ENCODE peak calls at places on chromosomes 16 and 17, in four cellular contexts. O is neural progenitor cell, N is prostate gland, Q is IMR-90. K is an unnamed sample.
A peak's percentile ranks its signal among the peaks of the same experiment; 100 is the strongest.

GRCh38 chr17:80408872-80409271 is 6.1 kb upstream of the ENDOV start:
- DNase-seq in O (no peak), N (no peak), Q (no peak), K (peak; percentile 1)

GRCh38 chr17:54781389-54781788 is 119.3 kb upstream of the TOM1L1 start:
- DNase-seq in Q (no peak), N (no peak), O (no peak), K (no peak)

GRCh38 chr17:39754958-39755549 is 17.3 kb downstream of the GRB7 start:
- DNase-seq in Q (no peak), N (no peak), O (peak; percentile 34), K (peak; percentile 34)

GRCh38 chr17:16378631-16379282 is 2.1 kb upstream of the UBB start:
- DNase-seq in N (peak; percentile 30), Q (no peak), O (no peak), K (no peak)

GRCh38 chr16:51544850-51545467 is 393.9 kb upstream of the SALL1 start:
- DNase-seq in O (peak; percentile 81), Q (no peak), N (no peak), K (no peak)

GRCh38 chr16:31128711-31129567 is 6.6 kb downstream of the PRSS8 start:
- DNase-seq in N (no peak), O (no peak), Q (no peak), K (no peak)

GRCh38 chr17:82605939-82606600 is 42.2 kb downstream of the WDR45B start:
- DNase-seq in O (no peak), Q (no peak), N (peak; percentile 48), K (no peak)

GRCh38 chr17:17119533-17119932 is 77.3 kb downstream of the MPRIP start:
- DNase-seq in Q (peak; percentile 86), N (no peak), O (no peak), K (peak; percentile 45)

GRCh38 chr17:32822996-32823395 is 53.9 kb downstream of the MYO1D start:
- DNase-seq in O (no peak), Q (no peak), N (no peak), K (peak; percentile 44)

GRCh38 chr16:8958344-8958808 is 5.3 kb downstream of the USP7 start:
- DNase-seq in O (peak; percentile 32), Q (peak; percentile 69), N (no peak), K (peak; percentile 37)

GRCh38 chr17:35245196-35245486 is 2.3 kb downstream of the SLFN5 start:
- DNase-seq in Q (peak; percentile 97), O (no peak), N (no peak), K (no peak)

GRCh38 chr17:67689534-67690177 is 28.1 kb upstream of the NOL11 start:
- DNase-seq in Q (peak; percentile 66), O (peak; percentile 75), N (peak; percentile 74), K (peak; percentile 75)

GRCh38 chr17:81813371-81813684 is 9.4 kb downstream of the GCGR start:
- DNase-seq in Q (no peak), N (no peak), O (no peak), K (no peak)

GRCh38 chr17:52071712-52072111 is 86.8 kb downstream of the CA10 start:
- DNase-seq in Q (no peak), O (no peak), N (no peak), K (no peak)

GRCh38 chr16:66262253-66263167 is 104.0 kb upstream of the CDH5 start:
- DNase-seq in Q (peak; percentile 57), O (no peak), N (no peak), K (no peak)

GRCh38 chr17:58788199-58788598 is 32.5 kb downstream of the PPM1E start:
- DNase-seq in O (no peak), Q (no peak), N (no peak), K (no peak)

GRCh38 chr17:8073627-8074485 is 13.7 kb downstream of the ALOX12B start:
- DNase-seq in N (no peak), Q (peak; percentile 49), O (peak; percentile 91), K (peak; percentile 91)

GRCh38 chr17:82213251-82214011 is 789 bp upstream of the CCDC57 start:
- DNase-seq in Q (peak; percentile 89), O (peak; percentile 66), N (no peak), K (peak; percentile 77)

GRCh38 chr17:82201498-82201910 is 11.1 kb downstream of the CCDC57 start:
- DNase-seq in N (no peak), O (no peak), Q (no peak), K (no peak)

GRCh38 chr17:72185571-72185970 is 64.8 kb downstream of the SOX9 start:
- DNase-seq in N (no peak), Q (no peak), O (no peak), K (no peak)

GRCh38 chr16:72856797-72857196 is 191.1 kb downstream of the ZFHX3 start:
- DNase-seq in N (no peak), O (peak; percentile 44), Q (no peak), K (peak; percentile 75)

GRCh38 chr16:1458977-1459341 is 14.6 kb upstream of the CCDC154 start:
- DNase-seq in N (no peak), O (no peak), Q (no peak), K (peak; percentile 82)

GRCh38 chr17:20066253-20066652 is 57.1 kb downstream of the SPECC1 start:
- DNase-seq in Q (peak; percentile 80), N (peak; percentile 40), O (no peak), K (no peak)

GRCh38 chr16:50643192-50643591 is 37.9 kb downstream of the SNX20 start:
- DNase-seq in N (no peak), O (no peak), Q (no peak), K (no peak)

DNA sequence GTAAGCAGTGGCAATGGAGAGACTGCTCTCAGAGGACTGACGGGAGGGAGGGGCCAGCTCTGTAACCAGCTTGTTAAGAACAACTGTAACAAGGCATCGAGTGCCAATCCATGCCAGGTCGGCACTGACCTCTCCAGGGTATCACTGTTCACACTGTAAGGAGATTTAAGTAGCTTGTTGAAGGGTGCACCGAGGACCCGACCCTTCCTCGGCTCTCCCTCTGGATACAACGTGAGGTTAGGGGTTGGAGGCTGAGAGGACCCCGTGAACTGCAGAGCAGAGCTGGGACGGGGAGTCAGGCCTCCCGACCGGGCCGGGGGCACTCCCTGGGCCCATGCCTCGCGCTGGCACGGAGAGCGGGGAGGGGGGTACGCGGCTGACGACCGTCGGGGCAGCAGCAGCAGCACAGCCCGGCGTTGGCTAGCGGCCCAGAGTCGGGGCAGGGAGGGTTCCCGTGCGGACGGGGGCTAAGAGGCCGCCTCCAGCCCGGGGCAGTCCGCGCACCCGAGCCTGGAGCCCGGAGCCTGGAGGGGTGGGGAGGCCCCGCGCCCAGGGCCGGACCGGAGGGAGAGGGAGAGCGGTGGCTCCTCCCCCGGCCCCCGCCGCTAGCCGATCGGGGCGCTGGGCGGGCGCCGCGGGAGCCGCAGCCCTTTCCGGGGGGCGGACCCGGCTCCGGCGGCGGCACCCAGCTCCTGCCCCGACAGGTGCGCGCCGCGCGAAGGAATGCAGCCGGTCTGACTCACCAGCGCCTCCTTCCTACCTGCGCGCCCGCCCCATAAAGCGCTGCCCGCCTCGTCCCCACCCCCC is at the start of gene ITGB4:
- DNase-seq in O (peak; percentile 80), N (peak; percentile 87), Q (no peak), K (peak; percentile 88)
- TF ChIP-seq CTCF in O (peak; percentile 30), N (no peak), Q (no peak), K (no peak)

GRCh38 chr16:15046692-15047376 is 9.0 kb downstream of the NTAN1 start:
- DNase-seq in N (no peak), O (no peak), Q (no peak), K (no peak)
- TF ChIP-seq CTCF in N (no peak), O (no peak), Q (no peak), K (no peak)

GRCh38 chr16:27315333-27316037 is 1.7 kb downstream of the IL4R start:
- DNase-seq in N (peak; percentile 35), O (peak; percentile 43), Q (peak; percentile 65), K (peak; percentile 54)
- TF ChIP-seq CTCF in N (no peak), O (no peak), Q (no peak), K (peak; percentile 8)

GRCh38 chr16:88853336-88853941 is 3.3 kb downstream of the GALNS start:
- DNase-seq in Q (peak; percentile 5), N (no peak), O (no peak), K (no peak)
- TF ChIP-seq CTCF in Q (no peak), N (no peak), O (no peak), K (no peak)